ENCODE peak calls at places on chromosome 18, in six cellular contexts. One of them, this sample, is unnamed.

GRCh38 chr18:62870643-62871042 is 155.3 kb downstream of the PHLPP1 start:
- DNase-seq in MM.1S: no peak
- DNase-seq in neural progenitor cell: no peak
- DNase-seq in HCT116: no peak
- DNase-seq in SK-N-SH: no peak
- DNase-seq in PC-3: no peak
- DNase-seq in this sample: no peak

GRCh38 chr18:47756364-47757016 is 174.0 kb downstream of the SMAD2 start:
- DNase-seq in MM.1S: peak
- DNase-seq in neural progenitor cell: peak
- DNase-seq in HCT116: peak
- DNase-seq in SK-N-SH: peak
- DNase-seq in PC-3: peak
- DNase-seq in this sample: peak

GRCh38 chr18:1928711-1929110 is 642.6 kb downstream of the METTL4 start:
- DNase-seq in MM.1S: no peak
- DNase-seq in neural progenitor cell: no peak
- DNase-seq in HCT116: no peak
- DNase-seq in SK-N-SH: no peak
- DNase-seq in PC-3: no peak
- DNase-seq in this sample: no peak

GRCh38 chr18:42157420-42157819 is 202.4 kb downstream of the PIK3C3 start:
- DNase-seq in MM.1S: no peak
- DNase-seq in neural progenitor cell: peak
- DNase-seq in HCT116: no peak
- DNase-seq in SK-N-SH: no peak
- DNase-seq in PC-3: no peak
- DNase-seq in this sample: no peak

GRCh38 chr18:28281400-28281799 is 104.5 kb upstream of the CDH2 start:
- DNase-seq in MM.1S: no peak
- DNase-seq in neural progenitor cell: no peak
- DNase-seq in HCT116: no peak
- DNase-seq in SK-N-SH: peak
- DNase-seq in PC-3: peak
- DNase-seq in this sample: peak

GRCh38 chr18:49446481-49446880 is 14.0 kb downstream of the DYM start:
- DNase-seq in MM.1S: no peak
- DNase-seq in neural progenitor cell: no peak
- DNase-seq in HCT116: no peak
- DNase-seq in SK-N-SH: no peak
- DNase-seq in PC-3: no peak
- DNase-seq in this sample: peak

GRCh38 chr18:11741505-11742145 is 52.6 kb downstream of the GNAL start:
- DNase-seq in MM.1S: peak
- DNase-seq in neural progenitor cell: peak
- DNase-seq in HCT116: peak
- DNase-seq in SK-N-SH: peak
- DNase-seq in PC-3: peak
- DNase-seq in this sample: peak

GRCh38 chr18:76052196-76052595 is 442.8 kb downstream of the ZNF516 start:
- DNase-seq in MM.1S: no peak
- DNase-seq in neural progenitor cell: no peak
- DNase-seq in HCT116: no peak
- DNase-seq in SK-N-SH: no peak
- DNase-seq in PC-3: no peak
- DNase-seq in this sample: no peak

GRCh38 chr18:75204978-75205759 is 3.8 kb downstream of the PTGR3 start:
- DNase-seq in MM.1S: no peak
- DNase-seq in neural progenitor cell: peak
- DNase-seq in HCT116: no peak
- DNase-seq in SK-N-SH: no peak
- DNase-seq in PC-3: no peak
- DNase-seq in this sample: no peak

GRCh38 chr18:56902653-56903052 is 244.2 kb upstream of the BOD1L2 start:
- DNase-seq in MM.1S: no peak
- DNase-seq in neural progenitor cell: no peak
- DNase-seq in HCT116: no peak
- DNase-seq in SK-N-SH: no peak
- DNase-seq in PC-3: peak
- DNase-seq in this sample: no peak

GRCh38 chr18:72174972-72175649 is 369.0 kb downstream of the CBLN2 start:
- DNase-seq in MM.1S: no peak
- DNase-seq in neural progenitor cell: no peak
- DNase-seq in HCT116: no peak
- DNase-seq in SK-N-SH: no peak
- DNase-seq in PC-3: no peak
- DNase-seq in this sample: no peak

GRCh38 chr18:51069885-51070284 is 39.9 kb downstream of the SMAD4 start:
- DNase-seq in MM.1S: no peak
- DNase-seq in neural progenitor cell: no peak
- DNase-seq in HCT116: no peak
- DNase-seq in SK-N-SH: no peak
- DNase-seq in PC-3: no peak
- DNase-seq in this sample: peak

GRCh38 chr18:54787616-54788015 is 40.7 kb upstream of the RAB27B start:
- DNase-seq in MM.1S: no peak
- DNase-seq in neural progenitor cell: no peak
- DNase-seq in HCT116: no peak
- DNase-seq in SK-N-SH: no peak
- DNase-seq in PC-3: no peak
- DNase-seq in this sample: peak

DNA sequence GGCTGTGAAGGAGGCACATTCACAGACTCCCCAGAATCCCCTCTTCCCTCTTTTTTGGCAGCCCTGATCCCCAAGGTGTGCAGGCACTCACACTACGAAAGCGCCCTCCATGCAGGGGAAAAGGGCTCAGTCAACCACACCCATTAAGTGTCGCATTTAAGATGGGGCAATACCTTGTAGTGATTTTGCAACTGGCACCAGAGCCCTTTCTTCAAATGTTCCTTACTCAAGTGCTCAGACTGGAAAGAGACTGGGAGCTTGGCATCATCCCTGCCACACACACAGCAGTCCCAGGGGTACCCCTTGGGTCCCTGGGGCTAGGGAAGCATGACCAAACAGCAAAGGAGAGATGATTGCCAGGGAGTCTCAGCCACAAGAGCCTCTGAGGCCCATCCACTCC is 190.1 kb downstream of the HAUS1 start:
- DNase-seq in MM.1S: no peak
- DNase-seq in neural progenitor cell: no peak
- DNase-seq in HCT116: no peak
- DNase-seq in SK-N-SH: no peak
- DNase-seq in PC-3: no peak
- DNase-seq in this sample: no peak
- TF ChIP-seq EZH2phosphoT487 in MM.1S: no peak
- TF ChIP-seq EZH2phosphoT487 in neural progenitor cell: no peak
- TF ChIP-seq EZH2phosphoT487 in HCT116: no peak
- TF ChIP-seq EZH2phosphoT487 in SK-N-SH: no peak
- TF ChIP-seq EZH2phosphoT487 in PC-3: no peak
- TF ChIP-seq EZH2phosphoT487 in this sample: no peak

GRCh38 chr18:9520666-9521065 is 45.4 kb downstream of the RALBP1 start:
- DNase-seq in MM.1S: no peak
- DNase-seq in neural progenitor cell: no peak
- DNase-seq in HCT116: no peak
- DNase-seq in SK-N-SH: no peak
- DNase-seq in PC-3: no peak
- DNase-seq in this sample: no peak

GRCh38 chr18:9517869-9518268 is 42.6 kb downstream of the RALBP1 start:
- DNase-seq in MM.1S: no peak
- DNase-seq in neural progenitor cell: no peak
- DNase-seq in HCT116: no peak
- DNase-seq in SK-N-SH: no peak
- DNase-seq in PC-3: no peak
- DNase-seq in this sample: no peak

GRCh38 chr18:9519431-9519830 is 44.1 kb downstream of the RALBP1 start:
- DNase-seq in MM.1S: no peak
- DNase-seq in neural progenitor cell: no peak
- DNase-seq in HCT116: no peak
- DNase-seq in SK-N-SH: no peak
- DNase-seq in PC-3: no peak
- DNase-seq in this sample: no peak

GRCh38 chr18:9513971-9514512 is 38.7 kb downstream of the RALBP1 start:
- DNase-seq in MM.1S: no peak
- DNase-seq in neural progenitor cell: no peak
- DNase-seq in HCT116: no peak
- DNase-seq in SK-N-SH: no peak
- DNase-seq in PC-3: peak
- DNase-seq in this sample: peak

GRCh38 chr18:9516437-9517064 is 41.2 kb downstream of the RALBP1 start:
- DNase-seq in MM.1S: peak
- DNase-seq in neural progenitor cell: peak
- DNase-seq in HCT116: peak
- DNase-seq in SK-N-SH: peak
- DNase-seq in PC-3: peak
- DNase-seq in this sample: peak
- H3K4me3 ChIP-seq in MM.1S: no peak
- H3K4me3 ChIP-seq in neural progenitor cell: no peak
- H3K4me3 ChIP-seq in HCT116: no peak
- H3K4me3 ChIP-seq in SK-N-SH: peak
- H3K4me3 ChIP-seq in PC-3: no peak
- H3K4me3 ChIP-seq in this sample: no peak

GRCh38 chr18:35604369-35604768 is 22.8 kb downstream of the GALNT1 start:
- DNase-seq in MM.1S: no peak
- DNase-seq in neural progenitor cell: no peak
- DNase-seq in HCT116: no peak
- DNase-seq in SK-N-SH: no peak
- DNase-seq in PC-3: no peak
- DNase-seq in this sample: no peak
- H3K9ac ChIP-seq in MM.1S: no peak
- H3K9ac ChIP-seq in neural progenitor cell: no peak
- H3K9ac ChIP-seq in HCT116: no peak
- H3K9ac ChIP-seq in SK-N-SH: no peak
- H3K9ac ChIP-seq in PC-3: no peak
- H3K9ac ChIP-seq in this sample: no peak

DNA sequence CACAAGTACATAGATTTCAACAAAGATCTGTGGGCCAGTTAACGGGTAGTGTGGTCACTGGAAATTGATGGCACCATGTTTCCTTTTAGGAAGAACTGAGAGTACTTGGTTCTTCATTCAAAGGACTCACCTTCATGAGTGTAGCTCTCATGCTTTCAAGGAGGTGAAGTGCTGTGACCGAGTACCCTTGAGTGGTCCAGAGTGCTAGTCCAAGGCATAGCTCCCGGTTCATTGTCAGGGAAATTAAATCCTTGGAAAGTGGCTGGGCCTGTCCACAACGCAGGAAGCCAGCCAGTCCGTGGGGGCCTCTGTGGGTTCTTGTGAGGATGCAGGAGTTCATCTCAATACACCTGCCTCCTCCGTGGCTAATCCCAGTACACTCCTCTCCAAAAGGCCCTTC is 295.1 kb downstream of the GALR1 start:
- DNase-seq in MM.1S: no peak
- DNase-seq in neural progenitor cell: no peak
- DNase-seq in HCT116: no peak
- DNase-seq in SK-N-SH: no peak
- DNase-seq in PC-3: no peak
- DNase-seq in this sample: no peak
- TF ChIP-seq EZH2phosphoT487 in MM.1S: no peak
- TF ChIP-seq EZH2phosphoT487 in neural progenitor cell: no peak
- TF ChIP-seq EZH2phosphoT487 in HCT116: no peak
- TF ChIP-seq EZH2phosphoT487 in SK-N-SH: no peak
- TF ChIP-seq EZH2phosphoT487 in PC-3: no peak
- TF ChIP-seq EZH2phosphoT487 in this sample: no peak

This sample was measured in GM23248.